ENCODE peak calls at places on chromosomes 6 and 20, in eight cellular contexts. One of them, this sample, is unnamed. For H3K36me3, the result is how much of the 10 kb centered on the place peaks cover.

GRCh38 chr6:41942045-41942851 is 640 bp upstream of the CCND3 start:
- DNase-seq in heart right ventricle: no peak
- DNase-seq in sigmoid colon: no peak
- DNase-seq in PC-3: no peak
- DNase-seq in brain microvascular endothelial cell: no peak
- DNase-seq in heart left ventricle: no peak
- DNase-seq in transverse colon: no peak
- DNase-seq in cardiac muscle cell: no peak
- DNase-seq in this sample: no peak

GRCh38 chr20:22827916-22828315 is 207.2 kb upstream of the SSTR4 start:
- DNase-seq in heart right ventricle: no peak
- DNase-seq in sigmoid colon: no peak
- DNase-seq in PC-3: peak
- DNase-seq in brain microvascular endothelial cell: no peak
- DNase-seq in heart left ventricle: no peak
- DNase-seq in transverse colon: no peak
- DNase-seq in cardiac muscle cell: no peak
- DNase-seq in this sample: peak

GRCh38 chr6:22467645-22468044 is 101.7 kb upstream of the HDGFL1 start:
- DNase-seq in heart right ventricle: no peak
- DNase-seq in sigmoid colon: no peak
- DNase-seq in PC-3: no peak
- DNase-seq in brain microvascular endothelial cell: no peak
- DNase-seq in heart left ventricle: no peak
- DNase-seq in transverse colon: no peak
- DNase-seq in cardiac muscle cell: no peak
- DNase-seq in this sample: no peak

GRCh38 chr20:38935285-38935684 is 9.1 kb downstream of the FAM83D start:
- DNase-seq in heart right ventricle: no peak
- DNase-seq in sigmoid colon: no peak
- DNase-seq in PC-3: peak
- DNase-seq in brain microvascular endothelial cell: peak
- DNase-seq in heart left ventricle: no peak
- DNase-seq in transverse colon: no peak
- DNase-seq in cardiac muscle cell: no peak
- DNase-seq in this sample: no peak

GRCh38 chr6:125357515-125358256 is 55.9 kb upstream of the HDDC2 start:
- DNase-seq in heart right ventricle: peak
- DNase-seq in sigmoid colon: no peak
- DNase-seq in PC-3: no peak
- DNase-seq in brain microvascular endothelial cell: peak
- DNase-seq in heart left ventricle: peak
- DNase-seq in transverse colon: peak
- DNase-seq in cardiac muscle cell: no peak
- DNase-seq in this sample: peak

GRCh38 chr6:108176281-108177089 is 10.7 kb downstream of the NR2E1 start:
- DNase-seq in heart right ventricle: no peak
- DNase-seq in sigmoid colon: no peak
- DNase-seq in PC-3: no peak
- DNase-seq in brain microvascular endothelial cell: no peak
- DNase-seq in heart left ventricle: no peak
- DNase-seq in transverse colon: no peak
- DNase-seq in cardiac muscle cell: no peak
- DNase-seq in this sample: no peak

GRCh38 chr6:98641929-98642328 is 192.4 kb upstream of the POU3F2 start:
- DNase-seq in heart right ventricle: no peak
- DNase-seq in sigmoid colon: no peak
- DNase-seq in PC-3: no peak
- DNase-seq in brain microvascular endothelial cell: no peak
- DNase-seq in heart left ventricle: no peak
- DNase-seq in transverse colon: no peak
- DNase-seq in cardiac muscle cell: no peak
- DNase-seq in this sample: peak

GRCh38 chr6:80186082-80186481 is 79.6 kb downstream of the BCKDHB start:
- DNase-seq in heart right ventricle: no peak
- DNase-seq in sigmoid colon: no peak
- DNase-seq in PC-3: no peak
- DNase-seq in brain microvascular endothelial cell: no peak
- DNase-seq in heart left ventricle: no peak
- DNase-seq in transverse colon: no peak
- DNase-seq in cardiac muscle cell: no peak
- DNase-seq in this sample: no peak

GRCh38 chr20:51388227-51388626 is 154.3 kb downstream of the NFATC2 start:
- DNase-seq in heart right ventricle: no peak
- DNase-seq in sigmoid colon: no peak
- DNase-seq in PC-3: peak
- DNase-seq in brain microvascular endothelial cell: no peak
- DNase-seq in heart left ventricle: no peak
- DNase-seq in transverse colon: no peak
- DNase-seq in cardiac muscle cell: no peak
- DNase-seq in this sample: no peak

GRCh38 chr6:137631323-137631722 is 137.1 kb upstream of the OLIG3 start:
- DNase-seq in heart right ventricle: no peak
- DNase-seq in sigmoid colon: no peak
- DNase-seq in PC-3: no peak
- DNase-seq in brain microvascular endothelial cell: no peak
- DNase-seq in heart left ventricle: no peak
- DNase-seq in transverse colon: no peak
- DNase-seq in cardiac muscle cell: peak
- DNase-seq in this sample: no peak

GRCh38 chr20:41038149-41038877 is 9.7 kb downstream of the TOP1 start:
- DNase-seq in heart right ventricle: no peak
- DNase-seq in sigmoid colon: no peak
- DNase-seq in PC-3: no peak
- DNase-seq in brain microvascular endothelial cell: no peak
- DNase-seq in heart left ventricle: no peak
- DNase-seq in transverse colon: no peak
- DNase-seq in cardiac muscle cell: no peak
- DNase-seq in this sample: no peak

GRCh38 chr20:50521221-50521642 is 11.0 kb downstream of the PTPN1 start:
- DNase-seq in heart right ventricle: no peak
- DNase-seq in sigmoid colon: no peak
- DNase-seq in PC-3: no peak
- DNase-seq in brain microvascular endothelial cell: no peak
- DNase-seq in heart left ventricle: no peak
- DNase-seq in transverse colon: no peak
- DNase-seq in cardiac muscle cell: no peak
- DNase-seq in this sample: no peak

GRCh38 chr6:111812080-111813038 is 60.9 kb downstream of the FYN start:
- DNase-seq in heart right ventricle: no peak
- DNase-seq in sigmoid colon: no peak
- DNase-seq in PC-3: peak
- DNase-seq in brain microvascular endothelial cell: peak
- DNase-seq in heart left ventricle: no peak
- DNase-seq in transverse colon: no peak
- DNase-seq in cardiac muscle cell: no peak
- DNase-seq in this sample: no peak

GRCh38 chr6:82073484-82073883 is 174.1 kb downstream of the IBTK start:
- DNase-seq in heart right ventricle: no peak
- DNase-seq in sigmoid colon: no peak
- DNase-seq in PC-3: no peak
- DNase-seq in brain microvascular endothelial cell: no peak
- DNase-seq in heart left ventricle: no peak
- DNase-seq in transverse colon: no peak
- DNase-seq in cardiac muscle cell: no peak
- DNase-seq in this sample: no peak

GRCh38 chr6:18748314-18748713 is 361.2 kb downstream of the RNF144B start:
- DNase-seq in heart right ventricle: no peak
- DNase-seq in sigmoid colon: no peak
- DNase-seq in PC-3: no peak
- DNase-seq in brain microvascular endothelial cell: no peak
- DNase-seq in heart left ventricle: no peak
- DNase-seq in transverse colon: no peak
- DNase-seq in cardiac muscle cell: no peak
- DNase-seq in this sample: no peak

GRCh38 chr6:32182617-32183016 is 1.4 kb downstream of the AGER start:
- DNase-seq in heart right ventricle: no peak
- DNase-seq in sigmoid colon: no peak
- DNase-seq in PC-3: no peak
- DNase-seq in brain microvascular endothelial cell: no peak
- DNase-seq in heart left ventricle: no peak
- DNase-seq in transverse colon: no peak
- DNase-seq in cardiac muscle cell: no peak
- DNase-seq in this sample: no peak

GRCh38 chr20:8509809-8510208 is 377.7 kb downstream of the PLCB1 start:
- DNase-seq in heart right ventricle: no peak
- DNase-seq in sigmoid colon: no peak
- DNase-seq in PC-3: no peak
- DNase-seq in brain microvascular endothelial cell: no peak
- DNase-seq in heart left ventricle: no peak
- DNase-seq in transverse colon: no peak
- DNase-seq in cardiac muscle cell: no peak
- DNase-seq in this sample: no peak

GRCh38 chr6:50030777-50031562 is 9.2 kb upstream of the DEFB110 start:
- DNase-seq in heart right ventricle: no peak
- DNase-seq in sigmoid colon: no peak
- DNase-seq in PC-3: peak
- DNase-seq in brain microvascular endothelial cell: no peak
- DNase-seq in heart left ventricle: no peak
- DNase-seq in transverse colon: no peak
- DNase-seq in cardiac muscle cell: peak
- DNase-seq in this sample: peak

GRCh38 chr6:44650947-44651346 is 263.4 kb downstream of the CDC5L start:
- DNase-seq in heart right ventricle: no peak
- DNase-seq in sigmoid colon: no peak
- DNase-seq in PC-3: peak
- DNase-seq in brain microvascular endothelial cell: peak
- DNase-seq in heart left ventricle: no peak
- DNase-seq in transverse colon: no peak
- DNase-seq in cardiac muscle cell: no peak
- DNase-seq in this sample: no peak

GRCh38 chr20:47780990-47781389 is 4.3 kb downstream of the SULF2 start:
- DNase-seq in heart right ventricle: no peak
- DNase-seq in sigmoid colon: no peak
- DNase-seq in PC-3: no peak
- DNase-seq in brain microvascular endothelial cell: no peak
- DNase-seq in heart left ventricle: no peak
- DNase-seq in transverse colon: no peak
- DNase-seq in cardiac muscle cell: no peak
- DNase-seq in this sample: no peak

GRCh38 chr6:32120573-32121059 is 7.4 kb downstream of the ATF6B start:
- DNase-seq in heart right ventricle: no peak
- DNase-seq in sigmoid colon: no peak
- DNase-seq in PC-3: no peak
- DNase-seq in brain microvascular endothelial cell: no peak
- DNase-seq in heart left ventricle: no peak
- DNase-seq in transverse colon: no peak
- DNase-seq in cardiac muscle cell: no peak
- DNase-seq in this sample: no peak

DNA sequence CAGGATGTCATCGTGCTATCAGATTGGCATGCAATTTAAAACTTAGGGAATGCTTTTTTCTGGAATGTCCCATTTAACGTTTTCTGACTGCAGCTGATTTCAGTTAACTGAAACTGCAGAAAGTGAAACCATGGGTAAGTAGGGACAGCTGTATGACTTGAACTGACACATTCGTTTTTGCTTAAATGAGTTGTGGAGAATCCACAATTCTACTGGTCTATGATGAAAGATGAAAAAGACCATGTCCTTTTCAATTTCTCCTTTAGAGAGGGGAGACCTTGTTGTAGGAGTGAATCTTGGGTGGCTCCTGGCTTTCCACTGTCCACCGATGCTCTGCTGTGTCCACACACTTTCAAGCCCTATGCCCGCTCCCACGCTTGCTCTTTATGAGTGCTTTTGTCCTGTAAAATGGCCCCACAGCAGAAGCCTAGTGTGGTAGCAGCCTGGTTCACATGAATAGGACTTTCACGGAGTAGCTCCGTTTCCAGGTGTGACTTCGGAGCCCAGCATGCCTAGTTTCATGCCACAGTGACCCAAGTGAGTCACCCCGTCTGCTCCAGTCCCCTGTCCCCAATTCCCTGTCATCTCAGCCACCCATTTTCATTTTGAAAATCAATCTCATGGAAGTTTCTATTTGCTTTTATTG is 21.9 kb downstream of the DYNLT1 start:
- DNase-seq in heart right ventricle: no peak
- DNase-seq in sigmoid colon: no peak
- DNase-seq in PC-3: no peak
- DNase-seq in brain microvascular endothelial cell: no peak
- DNase-seq in heart left ventricle: no peak
- DNase-seq in transverse colon: no peak
- DNase-seq in cardiac muscle cell: no peak
- DNase-seq in this sample: no peak
- H3K36me3 ChIP-seq in heart right ventricle: under half
- H3K36me3 ChIP-seq in sigmoid colon: under half
- H3K36me3 ChIP-seq in PC-3: under half
- H3K36me3 ChIP-seq in brain microvascular endothelial cell: under half
- H3K36me3 ChIP-seq in heart left ventricle: under half
- H3K36me3 ChIP-seq in transverse colon: under half
- H3K36me3 ChIP-seq in cardiac muscle cell: under half
- H3K36me3 ChIP-seq in this sample: under half

GRCh38 chr6:135054575-135055498 is at the start of gene HBS1L:
- DNase-seq in heart right ventricle: peak
- DNase-seq in sigmoid colon: peak
- DNase-seq in PC-3: peak
- DNase-seq in brain microvascular endothelial cell: peak
- DNase-seq in heart left ventricle: peak
- DNase-seq in transverse colon: peak
- DNase-seq in cardiac muscle cell: peak
- DNase-seq in this sample: peak
- TF ChIP-seq CTCF in heart right ventricle: no peak
- TF ChIP-seq CTCF in sigmoid colon: no peak
- TF ChIP-seq CTCF in PC-3: no peak
- TF ChIP-seq CTCF in brain microvascular endothelial cell: no peak
- TF ChIP-seq CTCF in heart left ventricle: no peak
- TF ChIP-seq CTCF in transverse colon: no peak
- TF ChIP-seq CTCF in cardiac muscle cell: no peak
- TF ChIP-seq CTCF in this sample: no peak

DNA sequence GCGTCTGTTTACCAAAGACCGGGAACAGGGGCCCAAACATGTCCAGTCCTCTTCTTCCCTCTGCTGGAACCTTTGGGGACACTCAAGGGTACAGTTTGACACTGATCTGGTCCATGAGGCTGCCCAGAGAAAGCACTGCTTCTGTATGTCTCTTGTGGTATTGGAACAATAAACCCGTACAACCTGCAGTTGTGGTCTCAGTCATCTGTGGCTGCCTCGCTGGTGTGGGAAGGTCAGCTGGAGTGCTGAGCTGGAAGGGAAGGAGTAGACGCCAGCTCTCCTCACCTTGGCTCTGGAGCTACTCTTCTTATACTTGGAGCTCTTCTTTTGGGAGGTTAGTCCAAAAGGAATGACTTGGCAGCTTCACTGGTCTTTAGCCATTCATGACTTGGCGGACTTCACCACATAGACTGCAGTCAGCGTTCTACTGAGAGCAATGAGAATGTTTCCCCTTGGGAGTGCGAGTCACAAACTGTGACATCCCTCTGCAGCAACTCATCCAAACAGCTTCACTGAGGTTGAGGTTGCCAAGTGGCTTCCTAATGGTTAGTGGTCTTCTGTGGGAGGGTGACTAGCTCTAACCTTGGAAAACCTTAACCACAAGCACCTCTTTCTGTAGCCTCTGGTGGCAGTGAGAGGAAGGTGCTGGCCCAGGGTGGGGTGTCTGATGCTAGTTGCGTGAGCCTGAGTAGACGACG is 81.2 kb downstream of the ASXL1 start:
- DNase-seq in heart right ventricle: no peak
- DNase-seq in sigmoid colon: peak
- DNase-seq in PC-3: no peak
- DNase-seq in brain microvascular endothelial cell: peak
- DNase-seq in heart left ventricle: no peak
- DNase-seq in transverse colon: peak
- DNase-seq in cardiac muscle cell: no peak
- DNase-seq in this sample: peak
- H3K36me3 ChIP-seq in heart right ventricle: under half
- H3K36me3 ChIP-seq in sigmoid colon: under half
- H3K36me3 ChIP-seq in PC-3: under half
- H3K36me3 ChIP-seq in brain microvascular endothelial cell: half or more
- H3K36me3 ChIP-seq in heart left ventricle: under half
- H3K36me3 ChIP-seq in transverse colon: under half
- H3K36me3 ChIP-seq in cardiac muscle cell: under half
- H3K36me3 ChIP-seq in this sample: under half

GRCh38 chr20:57482148-57482547 is 42.8 kb downstream of the CTCFL start:
- DNase-seq in heart right ventricle: no peak
- DNase-seq in sigmoid colon: no peak
- DNase-seq in PC-3: no peak
- DNase-seq in brain microvascular endothelial cell: no peak
- DNase-seq in heart left ventricle: no peak
- DNase-seq in transverse colon: no peak
- DNase-seq in cardiac muscle cell: no peak
- DNase-seq in this sample: no peak
- TF ChIP-seq CTCF in heart right ventricle: no peak
- TF ChIP-seq CTCF in sigmoid colon: no peak
- TF ChIP-seq CTCF in PC-3: no peak
- TF ChIP-seq CTCF in brain microvascular endothelial cell: no peak
- TF ChIP-seq CTCF in heart left ventricle: no peak
- TF ChIP-seq CTCF in transverse colon: no peak
- TF ChIP-seq CTCF in cardiac muscle cell: no peak
- TF ChIP-seq CTCF in this sample: no peak

This sample was measured in hepatocyte.